ENCODE peak calls at places on chromosomes 16 and 17, in four cellular contexts. Z is NCI-H1092, C is HFFc6, D is GM23248. X is an unnamed sample.

GRCh38 chr16:56264609-56264972 is 73.3 kb downstream of the GNAO1 start:
- DNase-seq in Z (no peak), C (no peak), D (no peak), X (no peak)

GRCh38 chr16:53129281-53130192 is 74.7 kb downstream of the CHD9 start:
- DNase-seq in Z (peak), C (peak), D (peak), X (no peak)

GRCh38 chr17:15262291-15263205 is 2.6 kb downstream of the PMP22 start:
- DNase-seq in Z (no peak), C (peak), D (peak), X (no peak)

GRCh38 chr16:67565470-67566100 is 3.3 kb downstream of the CTCF start:
- DNase-seq in Z (no peak), C (no peak), D (no peak), X (no peak)

GRCh38 chr17:38703742-38704644 is 1.1 kb upstream of the MLLT6 start:
- DNase-seq in Z (peak), C (no peak), D (peak), X (no peak)

GRCh38 chr17:77884967-77885641 is 73.4 kb upstream of the TNRC6C start:
- DNase-seq in Z (peak), C (no peak), D (no peak), X (no peak)

GRCh38 chr16:76926595-76926994 is 264.4 kb upstream of the MON1B start:
- DNase-seq in Z (no peak), C (no peak), D (no peak), X (no peak)

GRCh38 chr16:56372013-56372634 is 53.2 kb downstream of the AMFR start:
- DNase-seq in Z (no peak), C (no peak), D (no peak), X (no peak)

GRCh38 chr17:50056217-50056960 is 479 bp downstream of the ITGA3 start:
- DNase-seq in Z (peak), C (peak), D (peak), X (no peak)

GRCh38 chr16:87441886-87442580 is 49.9 kb downstream of the MAP1LC3B start:
- DNase-seq in Z (no peak), C (peak), D (peak), X (no peak)

GRCh38 chr16:89183975-89184684 is 12.6 kb downstream of the CDH15 start:
- DNase-seq in Z (no peak), C (no peak), D (no peak), X (no peak)

GRCh38 chr17:39601010-39601597 is 6.6 kb downstream of the NEUROD2 start:
- DNase-seq in Z (no peak), C (no peak), D (no peak), X (no peak)

GRCh38 chr16:85750021-85750826 is 672 bp downstream of the C16orf74 start:
- DNase-seq in Z (no peak), C (peak), D (peak), X (no peak)

GRCh38 chr17:39738568-39738901 is 797 bp downstream of the GRB7 start:
- DNase-seq in Z (no peak), C (no peak), D (no peak), X (no peak)

GRCh38 chr16:12027091-12027490 is 50.6 kb downstream of the SNX29 start:
- DNase-seq in Z (no peak), C (no peak), D (no peak), X (no peak)

GRCh38 chr17:79939755-79940154 is 95.9 kb downstream of the TBC1D16 start:
- DNase-seq in Z (no peak), C (no peak), D (no peak), X (no peak)

GRCh38 chr17:4533522-4534502 is 21.4 kb downstream of the MYBBP1A start:
- DNase-seq in Z (no peak), C (no peak), D (peak), X (no peak)

GRCh38 chr16:64470916-64471315 is 650.9 kb downstream of the CDH11 start:
- DNase-seq in Z (no peak), C (no peak), D (peak), X (no peak)

GRCh38 chr16:58614212-58614611 is 15.4 kb downstream of the CNOT1 start:
- DNase-seq in Z (no peak), C (no peak), D (peak), X (no peak)

GRCh38 chr16:12739738-12740137 is 63.9 kb downstream of the CPPED1 start:
- DNase-seq in Z (no peak), C (no peak), D (no peak), X (no peak)

GRCh38 chr16:17213025-17213424 is 257.7 kb downstream of the XYLT1 start:
- DNase-seq in Z (no peak), C (no peak), D (no peak), X (no peak)

GRCh38 chr17:63598284-63598683 is 2.4 kb upstream of the TACO1 start:
- DNase-seq in Z (no peak), C (no peak), D (no peak), X (no peak)

GRCh38 chr17:45394001-45394912 is 38.4 kb downstream of the ARHGAP27 start:
- DNase-seq in Z (no peak), C (no peak), D (no peak), X (no peak)

GRCh38 chr16:7456221-7456620 is 123.6 kb downstream of the RBFOX1 start:
- DNase-seq in Z (peak), C (no peak), D (no peak), X (no peak)

GRCh38 chr17:47205419-47205963 is 3.7 kb upstream of the MYL4 start:
- DNase-seq in Z (no peak), C (peak), D (peak), X (no peak)

GRCh38 chr17:74305865-74306654 is 20.0 kb upstream of the KIF19 start:
- DNase-seq in Z (peak), C (no peak), D (peak), X (no peak)

GRCh38 chr16:56346131-56346890 is 79.0 kb downstream of the AMFR start:
- DNase-seq in Z (no peak), C (no peak), D (no peak), X (no peak)

GRCh38 chr16:75433732-75434413 is 570 bp upstream of the CFDP1 start:
- DNase-seq in Z (peak), C (peak), D (peak), X (peak)

GRCh38 chr17:57671546-57672204 is 73.4 kb downstream of the CCDC182 start:
- DNase-seq in Z (peak), C (peak), D (peak), X (peak)

GRCh38 chr16:81673432-81673831 is 105.7 kb upstream of the PLCG2 start:
- DNase-seq in Z (no peak), C (no peak), D (no peak), X (no peak)

GRCh38 chr17:82835766-82836512 is 3.9 kb downstream of the ZNF750 start:
- DNase-seq in Z (no peak), C (no peak), D (no peak), X (no peak)

GRCh38 chr17:77688369-77688768 is 270.1 kb upstream of the TNRC6C start:
- DNase-seq in Z (no peak), C (no peak), D (no peak), X (no peak)

GRCh38 chr17:79042421-79043190 is 18.6 kb downstream of the C1QTNF1 start:
- DNase-seq in Z (peak), C (peak), D (peak), X (no peak)

GRCh38 chr16:88841521-88842307 is 15.0 kb downstream of the GALNS start:
- DNase-seq in Z (no peak), C (no peak), D (no peak), X (no peak)

GRCh38 chr17:57946798-57947358 is 8.3 kb downstream of the CUEDC1 start:
- DNase-seq in Z (no peak), C (peak), D (peak), X (no peak)

GRCh38 chr17:49849711-49850610 is 2.1 kb upstream of the TAC4 start:
- DNase-seq in Z (no peak), C (no peak), D (no peak), X (no peak)